ENCODE peak calls at places on chromosome 1, in ten cellular contexts. G is suprapubic skin; B is GM03348; E is myocyte; N is stimulated activated CD4-positive, alpha-beta T cell treated with anti-CD3 and anti-CD28 coated beads, Interleukin-12 subunit alpha, Interleukin-12 subunit beta, amount 100 ng/mL, for 24 hours; Z is fibroblast of mammary gland; Q is fibroblast of lung; H is head of caudate nucleus; Y is omental fat pad; O is cardiac fibroblast. C is an unnamed sample.

GRCh38 chr1:245363821-245364220 is 209.0 kb downstream of the KIF26B start:
- DNase-seq in G (no peak), B (no peak), E (peak), N (no peak), Z (no peak), Q (peak), H (peak), Y (no peak), O (no peak), C (no peak)

GRCh38 chr1:107976431-107977215 is 11.6 kb upstream of the VAV3 start:
- DNase-seq in G (no peak), B (no peak), E (peak), N (peak), Z (peak), Q (peak), H (peak), Y (no peak), O (no peak), C (no peak)

GRCh38 chr1:107004421-107004820 is 52.1 kb upstream of the PRMT6 start:
- DNase-seq in G (no peak), B (no peak), E (no peak), N (no peak), Z (no peak), Q (peak), H (no peak), Y (no peak), O (no peak), C (no peak)

GRCh38 chr1:214216779-214217178 is 64.2 kb upstream of the SMYD2 start:
- DNase-seq in G (no peak), B (no peak), E (no peak), N (no peak), Z (no peak), Q (no peak), H (no peak), Y (no peak), O (no peak), C (no peak)

GRCh38 chr1:22418352-22418751 is 33.3 kb upstream of the ZBTB40 start:
- DNase-seq in G (no peak), B (no peak), E (no peak), N (no peak), Z (no peak), Q (no peak), H (no peak), Y (no peak), O (no peak), C (no peak)

GRCh38 chr1:26994020-26994745 is 691 bp downstream of the TRNP1 start:
- DNase-seq in G (no peak), B (peak), E (no peak), N (peak), Z (no peak), Q (no peak), H (no peak), Y (no peak), O (no peak), C (peak)

GRCh38 chr1:25844485-25845337 is 14.5 kb downstream of the AUNIP start:
- DNase-seq in G (no peak), B (no peak), E (no peak), N (no peak), Z (no peak), Q (no peak), H (no peak), Y (no peak), O (no peak), C (no peak)

GRCh38 chr1:41072051-41072450 is 50.5 kb upstream of the SLFNL1 start:
- DNase-seq in G (no peak), B (peak), E (no peak), N (no peak), Z (peak), Q (peak), H (no peak), Y (no peak), O (peak), C (no peak)